ENCODE peak calls at places on chromosomes 13 and 19, in four cellular contexts. F is T-helper 17 cell, O is GM12891, Z is T-helper 2 cell. X is an unnamed sample.
A peak's percentile ranks its signal among the peaks of the same experiment; 100 is the strongest.

GRCh38 chr13:50419896-50420295 is 404.7 kb downstream of the KCNRG start:
- DNase-seq in F (no peak), O (no peak), Z (no peak), X (no peak)

GRCh38 chr19:2547721-2548120 is 71.8 kb downstream of the GADD45B start:
- DNase-seq in F (no peak), O (no peak), Z (no peak), X (no peak)

GRCh38 chr13:111546921-111547675 is 226.7 kb downstream of the TEX29 start:
- DNase-seq in F (no peak), O (no peak), Z (no peak), X (no peak)

GRCh38 chr19:11383706-11384048 is 437 bp downstream of the EPOR start:
- DNase-seq in F (no peak), O (no peak), Z (no peak), X (no peak)

GRCh38 chr19:48874309-48875135 is 2.3 kb downstream of the PPP1R15A start:
- DNase-seq in F (no peak), O (no peak), Z (no peak), X (peak; percentile 65)

GRCh38 chr13:32051156-32051555 is 19.6 kb downstream of the FRY start:
- DNase-seq in F (no peak), O (no peak), Z (no peak), X (no peak)

GRCh38 chr19:47309608-47310007 is at the start of gene C5AR1:
- DNase-seq in F (no peak), O (no peak), Z (no peak), X (no peak)

GRCh38 chr13:105196052-105196451 is 1339.4 kb downstream of the EFNB2 start:
- DNase-seq in F (no peak), O (no peak), Z (no peak), X (no peak)

GRCh38 chr19:1747285-1748114 is 5.8 kb upstream of the ONECUT3 start:
- DNase-seq in F (no peak), O (no peak), Z (no peak), X (no peak)

GRCh38 chr13:24215732-24216131 is 55.2 kb downstream of the SPATA13 start:
- DNase-seq in F (no peak), O (no peak), Z (no peak), X (no peak)

GRCh38 chr13:99086149-99086868 is 108.4 kb upstream of the DOCK9 start:
- DNase-seq in F (peak; percentile 69), O (peak; percentile 62), Z (peak; percentile 73), X (peak; percentile 57)

GRCh38 chr13:73171242-73171641 is 112.4 kb downstream of the KLF5 start:
- DNase-seq in F (no peak), O (no peak), Z (no peak), X (no peak)

X was measured in T follicular helper cell.